ENCODE peak calls at places on chromosomes 3 and 15, in seven cellular contexts. E is PC-3, D is heart right ventricle, O is body of pancreas, Z is left ventricle myocardium inferior, Q is stomach, V is upper lobe of right lung. I is an unnamed sample. For H3K4me1, the result is how much of the 10 kb centered on the place peaks cover.

GRCh38 chr3:65233561-65233960 is 545.8 kb upstream of the ADAMTS9 start:
- DNase-seq in Z (no peak), D (no peak), O (no peak), V (no peak), Q (no peak), E (no peak), I (no peak)

GRCh38 chr3:147582642-147583041 is 173.5 kb downstream of the ZIC1 start:
- DNase-seq in V (no peak), O (no peak), Q (no peak), E (no peak), D (no peak), Z (no peak), I (no peak)

GRCh38 chr3:53162672-53163458 is 1.9 kb downstream of the PRKCD start:
- DNase-seq in Z (no peak), Q (peak), D (no peak), E (peak), V (peak), O (no peak), I (peak)

GRCh38 chr3:15974647-15975046 is 176.9 kb upstream of the ANKRD28 start:
- DNase-seq in V (no peak), E (no peak), Z (no peak), Q (no peak), O (no peak), D (no peak), I (no peak)

GRCh38 chr15:69049976-69050375 is 35.5 kb downstream of the NOX5 start:
- DNase-seq in D (no peak), Q (no peak), V (no peak), Z (no peak), O (no peak), E (no peak), I (no peak)

GRCh38 chr3:192130534-192131132 is 596.7 kb downstream of the FGF12 start:
- DNase-seq in E (peak), Z (peak), V (no peak), D (no peak), O (peak), Q (peak), I (peak)

GRCh38 chr3:72270072-72270611 is 485.2 kb upstream of the PROK2 start:
- DNase-seq in O (peak), V (peak), E (peak), Q (peak), D (peak), Z (peak), I (peak)

GRCh38 chr15:89647191-89647851 is 7.9 kb downstream of the KIF7 start:
- DNase-seq in Z (peak), V (peak), Q (peak), D (peak), E (peak), O (peak), I (peak)

GRCh38 chr3:94101860-94102259 is 39.0 kb downstream of the NSUN3 start:
- DNase-seq in Z (no peak), D (no peak), Q (no peak), E (peak), V (no peak), O (no peak), I (no peak)

GRCh38 chr15:39321977-39322376 is 258.9 kb upstream of the THBS1 start:
- DNase-seq in V (no peak), E (no peak), D (no peak), Q (no peak), Z (no peak), O (no peak), I (no peak)

GRCh38 chr3:41522620-41523019 is 323.3 kb downstream of the CTNNB1 start:
- DNase-seq in Q (no peak), V (no peak), Z (no peak), O (peak), D (no peak), E (no peak), I (no peak)

GRCh38 chr3:49675912-49676311 is 1.8 kb downstream of the APEH start:
- DNase-seq in E (no peak), V (no peak), Z (no peak), O (no peak), Q (no peak), D (no peak), I (no peak)

GRCh38 chr3:77871436-77871835 is 831.5 kb downstream of the ROBO2 start:
- DNase-seq in E (no peak), D (no peak), O (no peak), Z (no peak), V (no peak), Q (no peak), I (no peak)

GRCh38 chr3:27554706-27555105 is 70.5 kb upstream of the SLC4A7 start:
- DNase-seq in Q (no peak), E (no peak), D (no peak), Z (no peak), V (no peak), O (no peak), I (no peak)

GRCh38 chr15:99449514-99449913 is 116.3 kb upstream of the MEF2A start:
- DNase-seq in O (no peak), E (no peak), Q (no peak), D (no peak), Z (no peak), V (no peak), I (no peak)

GRCh38 chr3:48409291-48410201 is 20.3 kb downstream of the PLXNB1 start:
- DNase-seq in D (no peak), O (peak), Q (no peak), V (peak), Z (peak), E (no peak), I (no peak)

GRCh38 chr3:32778389-32778788 is 39.4 kb upstream of the TRIM71 start:
- DNase-seq in D (no peak), O (no peak), V (no peak), Q (no peak), Z (no peak), E (no peak), I (no peak)

GRCh38 chr3:69250014-69250413 is 127.6 kb upstream of the LMOD3 start:
- DNase-seq in E (no peak), V (no peak), D (no peak), O (peak), Z (no peak), Q (peak), I (no peak)

GRCh38 chr3:27200721-27201434 is 168.3 kb downstream of the NEK10 start:
- DNase-seq in Q (no peak), Z (no peak), O (no peak), V (no peak), E (peak), D (no peak), I (no peak)

GRCh38 chr3:160948273-160948672 is 156.9 kb downstream of the B3GALNT1 start:
- DNase-seq in Q (no peak), E (no peak), V (no peak), D (no peak), Z (no peak), O (no peak), I (no peak)

GRCh38 chr15:79406191-79406590 is 25.9 kb upstream of the MINAR1 start:
- DNase-seq in O (no peak), D (no peak), Q (no peak), V (no peak), E (no peak), Z (no peak), I (no peak)

GRCh38 chr15:78420220-78420619 is 17.8 kb upstream of the IREB2 start:
- DNase-seq in E (no peak), O (no peak), V (no peak), D (no peak), Z (no peak), Q (no peak), I (no peak)

GRCh38 chr3:147311716-147312115 is 94.6 kb downstream of the ZIC4 start:
- DNase-seq in O (no peak), D (no peak), V (no peak), E (no peak), Z (no peak), Q (no peak), I (no peak)

GRCh38 chr15:51494411-51495314 is 127.9 kb downstream of the DMXL2 start:
- DNase-seq in O (no peak), V (no peak), D (no peak), Q (no peak), Z (no peak), E (peak), I (no peak)

GRCh38 chr3:47533481-47533880 is 20.0 kb upstream of the ELP6 start:
- DNase-seq in Z (no peak), O (no peak), Q (no peak), V (no peak), D (no peak), E (no peak), I (no peak)

GRCh38 chr3:179768080-179768479 is 115.2 kb downstream of the USP13 start:
- DNase-seq in O (peak), D (no peak), E (peak), Z (no peak), Q (no peak), V (no peak), I (no peak)

GRCh38 chr15:68051109-68051508 is 3.0 kb upstream of the PIAS1 start:
- DNase-seq in Q (no peak), E (no peak), D (no peak), O (no peak), V (no peak), Z (no peak), I (no peak)

GRCh38 chr3:189631373-189631408 is at the start of gene TP63:
- DNase-seq in V (no peak), Z (no peak), O (no peak), Q (no peak), D (no peak), E (no peak), I (no peak)

DNA sequence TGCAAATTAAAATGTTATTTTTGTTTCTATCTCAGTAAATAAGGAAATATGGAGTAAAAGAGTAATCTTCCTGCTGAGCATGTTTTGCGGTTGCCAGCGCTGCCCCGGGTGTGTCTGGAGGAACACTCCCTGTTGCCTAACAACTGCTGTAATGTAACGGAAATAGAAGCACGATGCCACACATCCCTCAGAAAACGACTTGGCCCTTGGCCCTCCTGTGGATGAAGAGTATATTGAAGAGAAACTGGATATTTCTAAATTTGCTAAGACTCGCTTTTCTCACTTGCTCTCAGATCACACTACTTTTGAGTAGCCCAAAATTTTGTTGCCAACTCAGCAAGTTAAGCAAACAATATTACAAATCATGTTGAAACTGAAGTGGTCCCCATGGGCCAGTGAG is 18.9 kb downstream of the CX3CR1 start:
- DNase-seq in V (peak), O (peak), Z (peak), E (peak), D (peak), Q (peak), I (peak)
- H3K4me1 ChIP-seq in V (under half), O (under half), Z (under half), E (under half), D (under half), Q (under half), I (under half)

GRCh38 chr15:74784854-74785715 is 3.2 kb downstream of the CSK start:
- DNase-seq in D (no peak), E (no peak), Q (no peak), O (no peak), Z (no peak), V (no peak), I (no peak)
- H3K27ac ChIP-seq in D (peak), E (no peak), Q (peak), O (no peak), Z (peak), V (peak), I (peak)

GRCh38 chr3:127760361-127760760 is 62.0 kb downstream of the MGLL start:
- DNase-seq in O (no peak), E (no peak), V (no peak), Q (no peak), D (peak), Z (peak), I (no peak)
- H3K4me1 ChIP-seq in O (under half), E (under half), V (under half), Q (under half), D (under half), Z (half or more), I (under half)

DNA sequence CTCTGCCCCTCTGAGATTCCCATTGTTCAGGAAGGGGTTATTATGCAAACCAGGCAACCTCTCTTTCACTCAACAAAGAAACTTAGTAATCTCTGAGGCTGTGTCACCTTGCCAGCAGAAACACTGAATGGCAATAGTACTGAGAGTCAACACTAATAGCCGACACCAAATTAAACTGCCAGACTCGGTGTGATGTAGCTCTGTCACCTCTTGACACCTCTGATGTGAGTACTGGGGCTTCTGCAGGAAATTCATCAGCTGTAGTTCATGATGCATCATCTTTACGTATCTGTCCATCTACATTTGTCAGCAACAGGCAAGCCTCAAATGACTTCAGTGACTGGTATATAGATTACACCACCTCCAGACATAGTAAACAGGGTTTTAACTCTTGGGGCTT is 65.0 kb upstream of the ONECUT1 start:
- DNase-seq in V (no peak), D (no peak), E (no peak), Q (no peak), O (no peak), Z (no peak), I (no peak)
- H3K27ac ChIP-seq in V (no peak), D (no peak), E (no peak), Q (no peak), O (no peak), Z (no peak), I (no peak)

DNA sequence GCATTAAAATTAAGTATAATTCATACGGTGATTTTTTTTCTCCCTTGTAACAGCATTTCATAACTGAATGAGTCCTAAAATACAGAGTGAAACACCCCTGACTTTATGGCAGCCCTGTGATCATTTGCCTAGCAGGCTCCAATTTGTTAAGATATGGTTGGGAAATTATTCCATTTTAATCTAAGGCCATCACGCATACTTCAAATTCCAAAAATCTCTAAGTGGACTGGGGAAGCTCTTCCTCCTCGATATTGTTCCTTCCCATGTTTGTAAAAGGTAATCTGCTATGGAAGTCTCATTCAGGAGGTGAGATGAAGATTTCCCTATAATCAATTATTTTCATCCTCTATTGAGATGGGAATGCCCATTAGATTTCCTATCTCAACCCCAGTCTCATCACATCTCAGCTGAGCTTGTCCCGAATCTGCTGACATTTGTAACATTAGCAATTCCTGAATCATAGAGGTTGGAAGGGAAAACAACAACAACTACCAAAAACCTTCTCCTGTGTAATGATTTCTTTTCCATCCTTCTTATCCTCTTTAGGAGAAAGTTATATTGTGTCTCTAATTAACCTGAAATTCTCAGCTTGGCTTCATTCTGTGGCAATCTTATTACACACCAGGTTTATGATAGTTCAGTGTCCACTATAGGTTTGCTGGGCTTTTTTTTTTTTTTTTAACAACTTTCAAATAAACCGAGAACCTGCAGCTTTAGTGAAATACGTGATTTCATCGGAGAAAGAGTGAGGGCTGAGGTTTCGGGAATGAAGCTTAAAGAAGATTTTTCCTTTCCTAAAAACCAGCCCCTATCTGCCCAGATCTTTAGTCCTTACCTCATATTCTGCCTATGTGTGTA is 2.2 kb upstream of the NR2F2 start:
- DNase-seq in D (no peak), Z (no peak), O (no peak), E (peak), Q (no peak), V (no peak), I (no peak)
- H3K4me1 ChIP-seq in D (under half), Z (half or more), O (under half), E (under half), Q (under half), V (under half), I (under half)

GRCh38 chr15:94272251-94272898 is 41.0 kb downstream of the MCTP2 start:
- DNase-seq in E (no peak), Z (no peak), D (no peak), Q (no peak), V (no peak), O (no peak), I (no peak)
- H3K27ac ChIP-seq in E (no peak), Z (no peak), D (no peak), Q (no peak), V (no peak), O (no peak), I (no peak)

GRCh38 chr3:194255252-194256039 is 95.7 kb downstream of the CPN2 start:
- DNase-seq in Z (peak), O (no peak), E (no peak), V (peak), D (peak), Q (peak), I (no peak)
- H3K4me1 ChIP-seq in Z (under half), O (under half), E (under half), V (under half), D (under half), Q (under half), I (under half)

GRCh38 chr3:57794951-57795350 is 38.8 kb downstream of the SLMAP start:
- DNase-seq in O (no peak), V (no peak), Z (no peak), Q (no peak), D (no peak), E (no peak), I (no peak)

GRCh38 chr3:57793737-57794187 is 37.7 kb downstream of the SLMAP start:
- DNase-seq in V (no peak), Q (no peak), Z (no peak), O (no peak), E (peak), D (no peak), I (no peak)

GRCh38 chr3:57794501-57794900 is 38.4 kb downstream of the SLMAP start:
- DNase-seq in D (no peak), E (no peak), O (no peak), V (no peak), Z (no peak), Q (no peak), I (no peak)

GRCh38 chr3:57797701-57798487 is 41.8 kb downstream of the SLMAP start:
- DNase-seq in V (no peak), D (no peak), Q (no peak), O (no peak), Z (no peak), E (no peak), I (no peak)

GRCh38 chr3:57796261-57796660 is 40.2 kb downstream of the SLMAP start:
- DNase-seq in Q (no peak), E (peak), V (no peak), D (no peak), Z (no peak), O (no peak), I (no peak)
- H3K27ac ChIP-seq in Q (no peak), E (peak), V (no peak), D (no peak), Z (peak), O (no peak), I (no peak)

I was measured in prostate gland.